ENCODE peak calls at places on chromosomes 13 and 19, in seven cellular contexts. G is HCT116, H is IMR-90, V is body of pancreas, Y is uterus, A is heart left ventricle, Z is adrenal gland. N is an unnamed sample.

GRCh38 chr13:113458218-113459065 is 5.2 kb upstream of the ADPRHL1 start:
- DNase-seq in H (peak; percentile 55), V (no peak), Z (no peak), A (peak; percentile 59), G (no peak), Y (peak; percentile 29), N (no peak)

GRCh38 chr19:19426799-19427198 is 21.3 kb downstream of the GATAD2A start:
- DNase-seq in Y (no peak), A (no peak), H (no peak), V (no peak), Z (no peak), G (no peak), N (no peak)

GRCh38 chr13:97257800-97258799 is 36.0 kb downstream of the MBNL2 start:
- DNase-seq in H (peak; percentile 90), G (peak; percentile 93), V (peak; percentile 83), Y (peak; percentile 75), Z (peak; percentile 90), A (peak; percentile 64), N (no peak)

GRCh38 chr19:12703056-12703455 is 6.6 kb upstream of the FBXW9 start:
- DNase-seq in V (no peak), G (peak; percentile 57), H (peak; percentile 43), Y (no peak), Z (no peak), A (no peak), N (no peak)

GRCh38 chr13:71879129-71879535 is 12.1 kb upstream of the DACH1 start:
- DNase-seq in Z (no peak), H (peak; percentile 27), Y (no peak), V (peak; percentile 20), G (peak; percentile 8), A (peak; percentile 12), N (no peak)

GRCh38 chr13:111623170-111623569 is 302.7 kb downstream of the TEX29 start:
- DNase-seq in A (no peak), V (no peak), Z (no peak), Y (no peak), H (no peak), G (no peak), N (no peak)

GRCh38 chr19:1856345-1856697 is 7.1 kb downstream of the KLF16 start:
- DNase-seq in Z (no peak), Y (no peak), V (peak; percentile 10), H (no peak), G (no peak), A (no peak), N (no peak)

GRCh38 chr13:73961181-73961580 is 173.0 kb downstream of the KLF12 start:
- DNase-seq in V (no peak), A (no peak), Y (no peak), Z (no peak), H (no peak), G (no peak), N (no peak)

GRCh38 chr13:20870829-20871228 is 31.7 kb downstream of the XPO4 start:
- DNase-seq in V (no peak), G (no peak), A (no peak), Y (no peak), Z (no peak), H (no peak), N (no peak)

GRCh38 chr13:80973721-80974120 is 632.8 kb upstream of the SPRY2 start:
- DNase-seq in Z (no peak), V (no peak), G (no peak), Y (no peak), A (no peak), H (no peak), N (no peak)

GRCh38 chr13:111399334-111399733 is 78.9 kb downstream of the TEX29 start:
- DNase-seq in G (no peak), Y (no peak), Z (no peak), H (no peak), A (no peak), V (no peak), N (no peak)

GRCh38 chr19:2083174-2083854 is 12.8 kb downstream of the MOB3A start:
- DNase-seq in H (no peak), V (no peak), Z (no peak), A (no peak), G (no peak), Y (no peak), N (peak; percentile 63)

GRCh38 chr19:32200312-32201038 is 144.9 kb upstream of the ZNF507 start:
- DNase-seq in Z (no peak), V (no peak), H (no peak), A (peak; percentile 19), G (no peak), Y (no peak), N (no peak)

GRCh38 chr13:27960362-27961226 is 8.5 kb downstream of the CDX2 start:
- DNase-seq in G (no peak), A (no peak), Z (no peak), H (no peak), Y (no peak), V (peak; percentile 87), N (peak; percentile 93)

GRCh38 chr19:6532244-6532999 is 1.6 kb downstream of the TNFSF9 start:
- DNase-seq in V (no peak), G (no peak), Z (no peak), A (no peak), Y (no peak), H (no peak), N (no peak)

GRCh38 chr13:88031980-88032562 is 360.9 kb downstream of the SLITRK5 start:
- DNase-seq in H (peak; percentile 0), A (no peak), V (no peak), Z (no peak), G (no peak), Y (no peak), N (no peak)

GRCh38 chr13:45823583-45823982 is 28.0 kb downstream of the SIAH3 start:
- DNase-seq in Z (no peak), G (no peak), V (no peak), A (no peak), H (no peak), Y (no peak), N (no peak)

GRCh38 chr19:32902448-32902847 is 32.9 kb upstream of the SLC7A9 start:
- DNase-seq in Y (no peak), G (no peak), Z (no peak), A (no peak), V (no peak), H (no peak), N (no peak)

GRCh38 chr19:48445606-48446481 is at the start of gene GRWD1:
- DNase-seq in H (peak; percentile 94), Y (peak; percentile 90), V (peak; percentile 92), Z (peak; percentile 92), G (peak; percentile 95), A (peak; percentile 90), N (peak; percentile 93)

DNA sequence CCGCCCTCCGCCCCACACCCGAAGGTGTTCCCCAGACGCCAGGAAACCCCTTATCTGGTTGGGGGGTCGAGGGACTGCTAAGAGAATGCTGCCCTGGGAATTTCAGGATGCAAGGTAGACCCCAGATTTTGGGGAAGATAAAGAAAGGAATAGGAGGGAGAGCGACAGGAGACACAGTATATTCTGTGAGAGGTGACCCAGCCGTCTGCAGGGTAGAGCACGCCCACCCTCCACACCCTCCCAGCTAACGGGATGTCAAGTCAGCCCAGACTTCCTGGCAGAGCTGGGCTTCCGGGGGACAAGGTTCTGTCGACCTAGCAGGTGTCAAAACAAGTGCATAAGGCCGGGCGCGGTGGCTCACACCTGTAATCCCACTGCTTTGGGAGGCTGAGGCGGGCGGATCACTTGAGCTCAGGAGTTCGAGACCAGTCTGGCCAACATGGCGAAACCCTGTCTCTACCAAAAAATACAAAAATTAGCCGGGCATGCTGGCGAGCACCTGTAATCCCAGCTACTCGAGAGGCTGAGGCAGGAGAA is 735 bp upstream of the PRR36 start:
- DNase-seq in Y (no peak), V (no peak), G (no peak), H (no peak), Z (no peak), A (no peak), N (no peak)
- TF ChIP-seq CTCF in Y (no peak), V (no peak), G (no peak), H (no peak), Z (no peak), A (no peak), N (no peak)

GRCh38 chr13:100957741-100958140 is 283.1 kb upstream of the TMTC4 start:
- DNase-seq in G (no peak), A (no peak), Y (no peak), Z (no peak), V (no peak), H (no peak), N (no peak)
- TF ChIP-seq POLR2A in G (no peak), A (no peak), Y (no peak), Z (no peak), V (no peak), H (no peak), N (no peak)

GRCh38 chr19:10290439-10290875 is 705 bp downstream of the ICAM5 start:
- DNase-seq in H (peak; percentile 7), V (no peak), A (no peak), Z (no peak), G (no peak), Y (no peak), N (peak; percentile 65)
- H3K4me3 ChIP-seq in H (peak overlapping the region; percentile 77), V (no peak overlapping the region), A (no peak overlapping the region), Z (no peak overlapping the region), G (peak overlapping the region; percentile 91), Y (no peak overlapping the region), N (peak overlapping the region; percentile 64)

GRCh38 chr19:45094707-45095106 is 1.7 kb downstream of the PPP1R37 start:
- DNase-seq in Y (no peak), H (no peak), A (no peak), Z (no peak), G (no peak), V (no peak), N (no peak)

GRCh38 chr19:45094158-45094557 is 1.2 kb downstream of the PPP1R37 start:
- DNase-seq in H (no peak), V (no peak), Z (no peak), A (no peak), Y (no peak), G (no peak), N (no peak)

GRCh38 chr19:45090598-45090997 is 2.4 kb upstream of the PPP1R37 start:
- DNase-seq in Y (no peak), G (no peak), Z (no peak), H (no peak), A (no peak), V (no peak), N (no peak)

GRCh38 chr19:45091031-45091918 is 1.7 kb upstream of the PPP1R37 start:
- DNase-seq in V (peak; percentile 99), Z (peak; percentile 99), H (peak; percentile 99), Y (peak; percentile 100), G (peak; percentile 99), A (peak; percentile 98), N (peak; percentile 99)

DNA sequence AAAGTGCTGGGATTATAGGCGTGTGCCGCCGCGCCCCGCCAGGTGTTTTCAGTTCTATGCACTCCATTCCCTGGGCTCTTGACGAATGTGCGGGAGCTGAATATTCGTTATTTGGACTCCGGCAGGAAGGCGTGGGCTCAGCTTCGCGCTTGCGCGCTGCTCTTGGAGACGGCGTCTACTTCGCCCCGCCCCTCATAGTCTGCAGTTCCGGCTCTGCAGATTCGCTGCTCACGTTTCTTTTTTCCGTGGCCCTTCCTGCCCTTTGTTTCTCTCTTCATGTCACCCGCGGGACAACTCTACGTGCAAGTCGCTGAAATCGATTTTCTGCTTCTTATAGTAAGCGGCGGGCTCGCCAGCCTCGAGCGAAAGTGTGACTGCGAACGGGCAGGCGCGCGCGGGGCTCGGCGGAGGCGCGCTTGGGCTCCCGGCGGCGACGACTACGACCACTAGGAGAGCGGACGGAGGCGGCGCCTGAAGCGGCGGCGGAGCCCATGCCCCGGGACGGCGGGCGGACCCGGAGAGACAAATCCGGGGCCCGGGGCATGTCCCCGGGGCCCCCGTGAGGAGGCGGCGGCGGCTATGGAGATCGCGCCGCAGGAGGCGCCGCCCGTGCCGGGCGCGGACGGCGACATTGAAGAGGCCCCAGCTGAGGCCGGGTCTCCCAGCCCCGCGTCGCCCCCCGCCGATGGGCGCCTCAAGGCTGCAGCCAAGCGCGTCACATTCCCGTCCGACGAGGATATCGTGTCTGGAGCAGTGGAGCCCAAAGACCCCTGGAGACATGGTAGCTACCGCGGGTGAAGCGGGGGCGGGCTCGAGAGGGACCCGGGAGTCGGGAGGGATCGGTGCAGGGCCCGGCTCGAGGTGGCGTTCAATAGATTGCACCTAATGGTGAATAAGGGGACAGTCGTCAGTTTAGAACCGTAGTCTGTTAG is at the start of gene PPP1R37:
- DNase-seq in V (peak; percentile 96), Y (peak; percentile 92), H (peak; percentile 97), G (peak; percentile 98), Z (peak; percentile 96), A (peak; percentile 92), N (peak; percentile 94)
- TF ChIP-seq CTCF in V (peak; percentile 36), Y (peak; percentile 21), H (peak; percentile 36), G (peak; percentile 10), Z (no peak), A (no peak), N (peak; percentile 67)